ENCODE peak calls at places on chromosomes 6 and 20, in nine cellular contexts. G, E, M, H, J, F, S, Y and A are unnamed samples.

GRCh38 chr6:25034477-25034876 is 98.7 kb upstream of the RIPOR2 start:
- DNase-seq in G (no peak), E (no peak), M (no peak), H (no peak), J (no peak), F (no peak), S (no peak), Y (no peak), A (peak)

GRCh38 chr6:111184827-111185567 is 97.7 kb downstream of the SLC16A10 start:
- DNase-seq in G (no peak), E (no peak), M (no peak), H (no peak), J (no peak), F (no peak), S (no peak), Y (no peak), A (no peak)

GRCh38 chr20:51768759-51769517 is 748 bp upstream of the ATP9A start:
- DNase-seq in G (no peak), E (no peak), M (no peak), H (peak), J (no peak), F (peak), S (no peak), Y (no peak), A (peak)

GRCh38 chr6:53529324-53530036 is 15.4 kb downstream of the GCLC start:
- DNase-seq in G (no peak), E (no peak), M (no peak), H (no peak), J (no peak), F (no peak), S (no peak), Y (no peak), A (no peak)

GRCh38 chr6:48957781-48958180 is 505.3 kb downstream of the MMUT start:
- DNase-seq in G (no peak), E (no peak), M (no peak), H (peak), J (no peak), F (no peak), S (no peak), Y (no peak), A (no peak)

GRCh38 chr6:150250826-150251225 is 108.0 kb downstream of the PPP1R14C start:
- DNase-seq in G (no peak), E (peak), M (peak), H (peak), J (no peak), F (no peak), S (peak), Y (peak), A (peak)

GRCh38 chr20:62726276-62726675 is 17.6 kb downstream of the NTSR1 start:
- DNase-seq in G (no peak), E (no peak), M (no peak), H (no peak), J (no peak), F (no peak), S (no peak), Y (no peak), A (no peak)

GRCh38 chr6:149723771-149724417 is 6.0 kb upstream of the LATS1 start:
- DNase-seq in G (peak), E (peak), M (peak), H (peak), J (no peak), F (peak), S (peak), Y (peak), A (peak)

GRCh38 chr6:128370072-128370471 is 150.3 kb downstream of the PTPRK start:
- DNase-seq in G (no peak), E (peak), M (no peak), H (peak), J (no peak), F (no peak), S (no peak), Y (peak), A (peak)

GRCh38 chr20:50338479-50339195 is 148.0 kb downstream of the CEBPB start:
- DNase-seq in G (peak), E (no peak), M (no peak), H (no peak), J (no peak), F (no peak), S (no peak), Y (peak), A (no peak)

GRCh38 chr6:2738373-2738979 is 12.2 kb downstream of the MYLK4 start:
- DNase-seq in G (peak), E (peak), M (no peak), H (peak), J (peak), F (peak), S (peak), Y (peak), A (peak)

GRCh38 chr6:140537211-140537610 is 1162.8 kb upstream of the CITED2 start:
- DNase-seq in G (no peak), E (peak), M (no peak), H (peak), J (no peak), F (no peak), S (no peak), Y (no peak), A (no peak)

GRCh38 chr6:150681992-150682391 is 82.3 kb downstream of the PLEKHG1 start:
- DNase-seq in G (no peak), E (no peak), M (no peak), H (no peak), J (no peak), F (no peak), S (peak), Y (no peak), A (no peak)

GRCh38 chr6:151374024-151374423 is 17.3 kb downstream of the ZBTB2 start:
- DNase-seq in G (no peak), E (no peak), M (no peak), H (peak), J (no peak), F (no peak), S (no peak), Y (no peak), A (peak)

GRCh38 chr6:13229205-13230085 is 98.9 kb downstream of the TBC1D7 start:
- DNase-seq in G (peak), E (no peak), M (no peak), H (peak), J (no peak), F (peak), S (no peak), Y (no peak), A (peak)